ENCODE peak calls at places on chromosomes 11 and 22, in six cellular contexts. Q is D721Med; E is stimulated activated CD8-positive, alpha-beta memory T cell treated with anti-CD3 and anti-CD28 coated beads, Interleukin-7, amount 100 ng/mL, for 24 hours; R is activated CD4-positive, alpha-beta T cell treated with anti-CD3 and anti-CD28 coated beads, Interleukin-2, amount 50 U/mL, for 48 hours; O is GM23338; G is astrocyte of the cerebellum. M is an unnamed sample.

GRCh38 chr11:37770145-37770544 is 1172.1 kb upstream of the RAG2 start:
- DNase-seq in Q (no peak), E (no peak), R (no peak), O (no peak), G (no peak), M (no peak)

GRCh38 chr11:122141757-122142156 is 25.7 kb upstream of the BLID start:
- DNase-seq in Q (no peak), E (no peak), R (no peak), O (no peak), G (no peak), M (no peak)

GRCh38 chr22:36288571-36289405 is 35.9 kb downstream of the APOL1 start:
- DNase-seq in Q (no peak), E (no peak), R (no peak), O (no peak), G (no peak), M (no peak)

GRCh38 chr11:118434553-118435232 is 1.6 kb upstream of the KMT2A start:
- DNase-seq in Q (no peak), E (peak), R (peak), O (peak), G (no peak), M (no peak)

GRCh38 chr11:32259641-32260081 is 168.8 kb downstream of the RCN1 start:
- DNase-seq in Q (no peak), E (no peak), R (no peak), O (no peak), G (peak), M (peak)

GRCh38 chr11:73168925-73169579 is 26.9 kb upstream of the FCHSD2 start:
- DNase-seq in Q (no peak), E (no peak), R (no peak), O (no peak), G (no peak), M (no peak)

GRCh38 chr22:41917906-41918791 is 3.3 kb upstream of the SHISA8 start:
- DNase-seq in Q (no peak), E (no peak), R (no peak), O (no peak), G (peak), M (no peak)

GRCh38 chr11:1515082-1516060 is 28.8 kb upstream of the MOB2 start:
- DNase-seq in Q (peak), E (peak), R (peak), O (peak), G (peak), M (peak)

GRCh38 chr22:21038405-21038804 is 6.0 kb upstream of the SLC7A4 start:
- DNase-seq in Q (no peak), E (no peak), R (no peak), O (no peak), G (no peak), M (no peak)

GRCh38 chr11:14455648-14456430 is 43.8 kb downstream of the COPB1 start:
- DNase-seq in Q (no peak), E (no peak), R (no peak), O (no peak), G (no peak), M (no peak)

GRCh38 chr22:40414838-40415505 is 44.6 kb downstream of the SGSM3 start:
- DNase-seq in Q (no peak), E (no peak), R (no peak), O (no peak), G (no peak), M (no peak)

GRCh38 chr22:42711281-42711731 is 9.4 kb downstream of the A4GALT start:
- DNase-seq in Q (no peak), E (no peak), R (no peak), O (no peak), G (no peak), M (no peak)

GRCh38 chr22:38570841-38571364 is 920 bp upstream of the DMC1 start:
- DNase-seq in Q (no peak), E (no peak), R (peak), O (peak), G (no peak), M (no peak)

GRCh38 chr11:126424471-126425039 is 69.1 kb downstream of the ST3GAL4 start:
- DNase-seq in Q (no peak), E (no peak), R (no peak), O (no peak), G (no peak), M (no peak)

GRCh38 chr11:61966673-61967176 is 709 bp downstream of the FTH1 start:
- DNase-seq in Q (no peak), E (no peak), R (peak), O (peak), G (no peak), M (no peak)

GRCh38 chr11:87589082-87589481 is 551.3 kb downstream of the TMEM135 start:
- DNase-seq in Q (no peak), E (no peak), R (no peak), O (no peak), G (no peak), M (no peak)

GRCh38 chr11:31809857-31810778 is 1.0 kb downstream of the PAX6 start:
- DNase-seq in Q (peak), E (no peak), R (no peak), O (peak), G (no peak), M (no peak)

GRCh38 chr11:8219257-8220021 is 44.2 kb downstream of the LMO1 start:
- DNase-seq in Q (peak), E (no peak), R (peak), O (peak), G (peak), M (peak)

GRCh38 chr11:100777118-100777517 is 90.0 kb downstream of the ARHGAP42 start:
- DNase-seq in Q (no peak), E (no peak), R (no peak), O (no peak), G (no peak), M (no peak)

GRCh38 chr11:59141673-59142460 is 789 bp upstream of the FAM111A start:
- DNase-seq in Q (no peak), E (no peak), R (no peak), O (peak), G (peak), M (no peak)

GRCh38 chr11:44709966-44710365 is 16.8 kb upstream of the TSPAN18 start:
- DNase-seq in Q (no peak), E (no peak), R (no peak), O (no peak), G (no peak), M (no peak)

GRCh38 chr22:28075260-28075981 is 156.4 kb upstream of the PITPNB start:
- DNase-seq in Q (no peak), E (no peak), R (no peak), O (no peak), G (peak), M (no peak)

GRCh38 chr11:16861867-16862266 is 123.4 kb downstream of the C11orf58 start:
- DNase-seq in Q (no peak), E (no peak), R (no peak), O (no peak), G (no peak), M (no peak)

GRCh38 chr11:102187416-102188125 is 77.3 kb downstream of the YAP1 start:
- DNase-seq in Q (no peak), E (no peak), R (no peak), O (no peak), G (peak), M (peak)

GRCh38 chr11:77117485-77117884 is 10.6 kb upstream of the MYO7A start:
- DNase-seq in Q (no peak), E (no peak), R (no peak), O (no peak), G (no peak), M (no peak)

GRCh38 chr11:119317592-119318239 is 786 bp upstream of the MCAM start:
- DNase-seq in Q (no peak), E (no peak), R (no peak), O (no peak), G (no peak), M (no peak)

GRCh38 chr22:27380826-27381225 is 420.7 kb downstream of the MN1 start:
- DNase-seq in Q (no peak), E (no peak), R (no peak), O (no peak), G (no peak), M (no peak)

GRCh38 chr22:35470903-35471321 is 69.7 kb upstream of the RASD2 start:
- DNase-seq in Q (no peak), E (no peak), R (no peak), O (peak), G (no peak), M (no peak)

GRCh38 chr11:57335023-57335342 is 709 bp downstream of the SSRP1 start:
- DNase-seq in Q (no peak), E (no peak), R (no peak), O (no peak), G (no peak), M (no peak)

GRCh38 chr22:25848954-25849353 is 107.0 kb downstream of the MYO18B start:
- DNase-seq in Q (no peak), E (no peak), R (no peak), O (no peak), G (no peak), M (no peak)

GRCh38 chr22:42769238-42769573 is 48.5 kb upstream of the A4GALT start:
- DNase-seq in Q (no peak), E (no peak), R (no peak), O (no peak), G (no peak), M (no peak)

GRCh38 chr11:111001091-111001430 is 244.5 kb upstream of the POU2AF2 start:
- DNase-seq in Q (no peak), E (no peak), R (no peak), O (no peak), G (no peak), M (no peak)

GRCh38 chr11:115321602-115322289 is 182.5 kb downstream of the CADM1 start:
- DNase-seq in Q (no peak), E (no peak), R (no peak), O (no peak), G (peak), M (no peak)

GRCh38 chr11:119809346-119809745 is 80.3 kb upstream of the NECTIN1 start:
- DNase-seq in Q (no peak), E (no peak), R (no peak), O (no peak), G (no peak), M (no peak)

GRCh38 chr11:82195251-82195650 is 538.4 kb downstream of the FAM181B start:
- DNase-seq in Q (no peak), E (no peak), R (no peak), O (no peak), G (no peak), M (no peak)

GRCh38 chr11:66467756-66468155 is 1.1 kb downstream of the PELI3 start:
- DNase-seq in Q (no peak), E (no peak), R (no peak), O (peak), G (no peak), M (no peak)